ENCODE peak calls at places on chromosomes 4 and X, in nine cellular contexts. S is sigmoid colon, R is SK-N-SH, A is upper lobe of left lung, W is K562, K is H1, H is GM12878, Z is transverse colon, M is esophagus muscularis mucosa. L is an unnamed sample.

GRCh38 chr4:24477919-24478318 is 106.4 kb downstream of the DHX15 start:
- DNase-seq in S (peak; percentile 80), M (no peak), H (no peak), W (no peak), Z (no peak), A (no peak), K (no peak), R (peak; percentile 21), L (no peak)

GRCh38 chrX:81174286-81174685 is 27.4 kb downstream of the HMGN5 start:
- DNase-seq in R (no peak), K (no peak), W (no peak), Z (no peak), A (no peak), S (no peak), H (no peak), M (no peak), L (no peak)

GRCh38 chr4:98939892-98940298 is 11.0 kb upstream of the EIF4E start:
- DNase-seq in Z (no peak), W (peak; percentile 37), H (no peak), K (no peak), S (no peak), R (peak; percentile 42), M (peak; percentile 66), A (no peak), L (no peak)

GRCh38 chrX:139831689-139832456 is 101.0 kb downstream of the ATP11C start:
- DNase-seq in S (no peak), A (no peak), W (no peak), M (no peak), H (no peak), Z (no peak), K (no peak), R (no peak), L (no peak)

GRCh38 chr4:153260152-153260551 is 55.9 kb downstream of the TRIM2 start:
- DNase-seq in W (no peak), S (no peak), M (no peak), H (no peak), R (no peak), K (no peak), A (no peak), Z (no peak), L (no peak)

GRCh38 chr4:76373919-76374552 is 46.9 kb downstream of the CCDC158 start:
- DNase-seq in A (no peak), Z (no peak), M (no peak), H (no peak), W (no peak), K (no peak), R (no peak), S (no peak), L (no peak)

GRCh38 chr4:72577211-72577610 is 8.2 kb upstream of the ADAMTS3 start:
- DNase-seq in K (no peak), H (no peak), S (no peak), W (no peak), A (no peak), M (no peak), Z (no peak), R (no peak), L (no peak)

GRCh38 chr4:96504386-96504785 is 664.5 kb downstream of the PDHA2 start:
- DNase-seq in W (no peak), S (no peak), A (no peak), H (no peak), K (no peak), Z (no peak), R (no peak), M (no peak), L (no peak)

GRCh38 chrX:115330498-115331138 is 41.1 kb downstream of the LUZP4 start:
- DNase-seq in M (no peak), W (peak; percentile 61), H (peak; percentile 40), K (no peak), Z (peak; percentile 21), S (peak; percentile 71), A (no peak), R (peak; percentile 67), L (no peak)

GRCh38 chrX:137194164-137194563 is 160.4 kb upstream of the GPR101 start:
- DNase-seq in Z (no peak), W (peak; percentile 5), M (no peak), A (no peak), H (peak; percentile 1), S (no peak), K (peak; percentile 47), R (peak; percentile 16), L (peak; percentile 27)

GRCh38 chr4:185203380-185204237 is at the start of gene CFAP97:
- DNase-seq in W (peak; percentile 85), S (peak; percentile 96), Z (peak; percentile 92), M (peak; percentile 96), K (peak; percentile 68), R (peak; percentile 94), H (no peak), A (peak; percentile 98), L (peak; percentile 92)

GRCh38 chr4:15374697-15375096 is 53.1 kb upstream of the C1QTNF7 start:
- DNase-seq in K (no peak), H (no peak), M (no peak), W (no peak), R (no peak), Z (no peak), A (no peak), S (no peak), L (no peak)

GRCh38 chr4:105715692-105716278 is 7.2 kb downstream of the GSTCD start:
- DNase-seq in K (no peak), H (no peak), S (no peak), R (peak; percentile 17), Z (no peak), A (no peak), W (no peak), M (no peak), L (no peak)

DNA sequence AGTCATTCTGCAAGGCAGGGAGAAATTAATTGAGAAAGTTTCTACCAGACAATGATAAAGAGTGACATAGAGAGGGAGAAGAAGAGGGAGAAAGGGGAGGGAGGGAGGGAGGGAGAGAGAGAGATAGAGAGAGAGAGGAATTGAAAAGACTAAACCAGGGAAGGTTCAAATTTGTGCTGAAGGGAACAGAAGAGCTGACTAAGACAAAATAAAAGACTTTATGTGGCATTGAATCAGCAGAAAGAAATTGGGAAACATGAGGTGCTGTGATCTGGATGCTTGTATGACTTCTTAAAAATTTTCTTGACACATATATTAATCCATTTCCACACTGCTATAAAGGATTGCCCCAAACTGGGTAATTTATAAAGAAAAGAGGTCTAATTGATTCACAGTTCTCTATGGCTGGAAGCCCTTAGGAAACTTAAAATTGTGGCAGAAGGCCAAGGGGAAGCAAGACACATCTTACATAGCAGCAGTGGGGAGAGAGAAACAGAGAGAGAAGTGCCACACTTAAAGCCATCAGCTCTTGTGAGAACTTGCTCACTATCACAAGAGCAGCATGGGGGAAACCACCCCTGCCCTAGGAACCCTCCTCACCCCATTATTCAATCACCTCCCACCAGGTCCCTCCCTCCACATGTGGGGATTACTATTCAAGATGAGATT is 13.5 kb upstream of the CXCL6 start:
- DNase-seq in R (no peak), H (no peak), K (no peak), Z (no peak), M (no peak), A (no peak), S (no peak), W (no peak), L (no peak)
- TF ChIP-seq POLR2AphosphoS5 in R (no peak), H (no peak), K (no peak), Z (no peak), M (no peak), A (no peak), S (no peak), W (no peak), L (no peak)

GRCh38 chrX:23554304-23554703 is 113.0 kb upstream of the PRDX4 start:
- DNase-seq in S (no peak), M (no peak), H (no peak), A (no peak), K (no peak), R (peak; percentile 10), Z (no peak), W (no peak), L (no peak)
- TF ChIP-seq EP300 in S (no peak), M (no peak), H (no peak), A (no peak), K (no peak), R (no peak), Z (no peak), W (no peak), L (no peak)

GRCh38 chrX:10633722-10634121 is 13.3 kb upstream of the MID1 start:
- DNase-seq in W (no peak), Z (no peak), H (no peak), M (no peak), R (no peak), A (no peak), S (peak; percentile 74), K (no peak), L (no peak)

GRCh38 chrX:10636337-10636736 is 16.0 kb upstream of the MID1 start:
- DNase-seq in S (no peak), A (no peak), W (peak; percentile 6), Z (peak; percentile 28), H (no peak), K (no peak), M (no peak), R (peak; percentile 39), L (no peak)

GRCh38 chrX:10636851-10637250 is 16.5 kb upstream of the MID1 start:
- DNase-seq in R (no peak), W (no peak), S (no peak), K (no peak), M (no peak), H (no peak), Z (no peak), A (no peak), L (no peak)

GRCh38 chrX:10631416-10632145 is 11.2 kb upstream of the MID1 start:
- DNase-seq in H (no peak), R (no peak), S (no peak), A (no peak), Z (no peak), K (no peak), M (no peak), W (no peak), L (no peak)

DNA sequence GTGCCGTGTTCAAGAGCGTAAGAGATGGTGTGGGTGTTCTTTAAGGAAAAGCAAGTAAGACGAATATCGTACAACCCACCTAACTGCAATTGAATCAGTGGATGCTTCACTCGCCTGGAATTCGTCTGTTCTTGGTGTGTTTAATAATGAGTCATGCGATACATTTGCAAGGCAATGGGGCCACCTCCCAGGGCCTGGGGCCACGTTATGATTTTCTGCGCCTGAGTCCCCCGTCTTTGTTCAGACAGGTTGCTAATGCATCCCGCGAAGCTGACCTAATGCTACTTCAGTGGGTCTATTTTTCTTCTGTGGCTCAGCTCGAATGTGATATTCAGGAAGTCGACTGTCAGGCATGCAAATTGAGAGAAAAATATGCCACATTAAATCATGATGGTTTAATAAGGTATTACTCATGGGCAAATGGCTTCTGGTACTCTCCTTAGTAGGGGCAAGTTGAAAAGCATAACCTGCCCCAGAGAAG is 14.3 kb upstream of the MID1 start:
- DNase-seq in A (no peak), Z (no peak), S (no peak), R (no peak), H (no peak), W (no peak), K (no peak), M (no peak), L (no peak)
- TF ChIP-seq POLR2AphosphoS5 in A (no peak), Z (no peak), S (peak; percentile 36), R (peak; percentile 31), H (no peak), W (no peak), K (no peak), M (no peak), L (no peak)

GRCh38 chr4:102036016-102036415 is 245.5 kb downstream of the BANK1 start:
- DNase-seq in M (no peak), S (no peak), A (no peak), R (no peak), K (no peak), H (no peak), Z (no peak), W (no peak), L (no peak)

GRCh38 chr4:102037566-102037965 is 247.0 kb downstream of the BANK1 start:
- DNase-seq in H (no peak), M (no peak), R (no peak), A (no peak), Z (no peak), K (no peak), W (no peak), S (no peak), L (no peak)

GRCh38 chr4:102036619-102037376 is 246.3 kb downstream of the BANK1 start:
- DNase-seq in Z (no peak), R (no peak), K (no peak), S (no peak), H (no peak), W (no peak), M (no peak), A (no peak), L (no peak)
- TF ChIP-seq EP300 in Z (no peak), R (no peak), K (no peak), S (no peak), H (no peak), W (no peak), M (no peak), A (no peak), L (no peak)

L was measured in stomach.